ENCODE peak calls at places on chromosomes 12 and 14, in seven cellular contexts. O is aorta, S is substantia nigra, J is psoas muscle, M is IMR-90, Q is small intestine, E is A549. G is an unnamed sample.

GRCh38 chr14:101068958-101069549 is 165.5 kb upstream of the RTL1 start:
- DNase-seq in O (peak; percentile 18), S (no peak), J (no peak), M (no peak), Q (no peak), E (no peak), G (no peak)

GRCh38 chr12:17110316-17110715 is 504.4 kb upstream of the LMO3 start:
- DNase-seq in O (no peak), S (no peak), J (no peak), M (no peak), Q (no peak), E (no peak), G (no peak)

GRCh38 chr12:16121953-16122352 is 155.5 kb downstream of the SLC15A5 start:
- DNase-seq in O (no peak), S (no peak), J (no peak), M (no peak), Q (no peak), E (no peak), G (no peak)

GRCh38 chr12:12091977-12092663 is 21.4 kb downstream of the BCL2L14 start:
- DNase-seq in O (no peak), S (no peak), J (no peak), M (no peak), Q (peak; percentile 11), E (no peak), G (no peak)

GRCh38 chr12:18432211-18432610 is 170.9 kb downstream of the PIK3C2G start:
- DNase-seq in O (no peak), S (no peak), J (no peak), M (no peak), Q (no peak), E (no peak), G (no peak)

GRCh38 chr12:55072093-55072492 is 52.3 kb downstream of the NEUROD4 start:
- DNase-seq in O (peak; percentile 67), S (no peak), J (peak; percentile 72), M (no peak), Q (peak; percentile 40), E (peak; percentile 7), G (no peak)

GRCh38 chr12:91513354-91513753 is 330.7 kb upstream of the DCN start:
- DNase-seq in O (no peak), S (no peak), J (no peak), M (no peak), Q (no peak), E (no peak), G (peak; percentile 21)

GRCh38 chr14:65291561-65291960 is 121.0 kb upstream of the FUT8 start:
- DNase-seq in O (no peak), S (no peak), J (no peak), M (no peak), Q (no peak), E (no peak), G (no peak)

GRCh38 chr12:87430444-87430843 is 598.8 kb downstream of the C12orf50 start:
- DNase-seq in O (no peak), S (no peak), J (no peak), M (no peak), Q (no peak), E (no peak), G (no peak)

GRCh38 chr14:57833304-57833703 is 32.6 kb downstream of the SLC35F4 start:
- DNase-seq in O (peak; percentile 59), S (no peak), J (peak; percentile 50), M (peak; percentile 88), Q (no peak), E (peak; percentile 41), G (peak; percentile 94)

GRCh38 chr12:122215789-122216188 is 10.1 kb downstream of the DIABLO start:
- DNase-seq in O (no peak), S (no peak), J (no peak), M (peak; percentile 59), Q (no peak), E (no peak), G (no peak)

GRCh38 chr12:30286345-30286926 is 409.2 kb downstream of the IPO8 start:
- DNase-seq in O (no peak), S (no peak), J (no peak), M (peak; percentile 42), Q (no peak), E (peak; percentile 13), G (no peak)

GRCh38 chr12:105470601-105471000 is 140.1 kb downstream of the C12orf75 start:
- DNase-seq in O (no peak), S (no peak), J (no peak), M (no peak), Q (no peak), E (no peak), G (no peak)

GRCh38 chr12:105470102-105470501 is 139.6 kb downstream of the C12orf75 start:
- DNase-seq in O (no peak), S (no peak), J (no peak), M (no peak), Q (no peak), E (no peak), G (no peak)

GRCh38 chr12:105469182-105469581 is 138.7 kb downstream of the C12orf75 start:
- DNase-seq in O (no peak), S (no peak), J (no peak), M (no peak), Q (no peak), E (no peak), G (no peak)

GRCh38 chr12:105468464-105468863 is 138.0 kb downstream of the C12orf75 start:
- DNase-seq in O (no peak), S (no peak), J (no peak), M (no peak), Q (no peak), E (no peak), G (no peak)

GRCh38 chr12:105469701-105470100 is 139.2 kb downstream of the C12orf75 start:
- DNase-seq in O (no peak), S (no peak), J (no peak), M (no peak), Q (no peak), E (no peak), G (no peak)
- H3K27ac ChIP-seq in O (peak overlapping the region; percentile 76), S (no peak overlapping the region), J (no peak overlapping the region), M (no peak overlapping the region), Q (no peak overlapping the region), E (no peak overlapping the region), G (no peak overlapping the region)

GRCh38 chr12:60169904-60170303 is 574.1 kb downstream of the SLC16A7 start:
- DNase-seq in O (no peak), S (no peak), J (no peak), M (peak; percentile 76), Q (no peak), E (no peak), G (no peak)
- H3K27ac ChIP-seq in O (no peak overlapping the region), S (no peak overlapping the region), J (no peak overlapping the region), M (no peak overlapping the region), Q (no peak overlapping the region), E (no peak overlapping the region), G (no peak overlapping the region)

GRCh38 chr14:93974299-93974698 is 2.1 kb downstream of the ASB2 start:
- DNase-seq in O (no peak), S (no peak), J (no peak), M (no peak), Q (no peak), E (no peak), G (no peak)
- H3K27ac ChIP-seq in O (peak overlapping the region; percentile 73), S (no peak overlapping the region), J (peak overlapping the region; percentile 98), M (no peak overlapping the region), Q (no peak overlapping the region), E (no peak overlapping the region), G (no peak overlapping the region)

GRCh38 chr14:73750161-73750901 is 36.1 kb upstream of the PNMA1 start:
- DNase-seq in O (no peak), S (no peak), J (no peak), M (no peak), Q (peak; percentile 5), E (no peak), G (no peak)
- H3K27ac ChIP-seq in O (peak overlapping the region; percentile 49), S (no peak overlapping the region), J (peak overlapping the region; percentile 96), M (no peak overlapping the region), Q (peak overlapping the region; percentile 69), E (no peak overlapping the region), G (peak overlapping the region; percentile 42)

GRCh38 chr12:47770086-47770726 is 2.8 kb upstream of the SLC48A1 start:
- DNase-seq in O (no peak), S (no peak), J (no peak), M (peak; percentile 55), Q (no peak), E (no peak), G (no peak)
- H3K27ac ChIP-seq in O (no peak overlapping the region), S (peak overlapping the region; percentile 26), J (no peak overlapping the region), M (no peak overlapping the region), Q (no peak overlapping the region), E (peak overlapping the region; percentile 17), G (no peak overlapping the region)

GRCh38 chr14:97027256-97027999 is 230.2 kb downstream of the VRK1 start:
- DNase-seq in O (no peak), S (no peak), J (no peak), M (no peak), Q (no peak), E (no peak), G (no peak)
- H3K27ac ChIP-seq in O (no peak overlapping the region), S (no peak overlapping the region), J (no peak overlapping the region), M (no peak overlapping the region), Q (no peak overlapping the region), E (no peak overlapping the region), G (no peak overlapping the region)

GRCh38 chr12:106585237-106585834 is 2.5 kb downstream of the RFX4 start:
- DNase-seq in O (no peak), S (no peak), J (no peak), M (no peak), Q (no peak), E (no peak), G (peak; percentile 11)
- H3K27ac ChIP-seq in O (no peak overlapping the region), S (no peak overlapping the region), J (no peak overlapping the region), M (no peak overlapping the region), Q (no peak overlapping the region), E (no peak overlapping the region), G (no peak overlapping the region)

GRCh38 chr12:32124637-32125036 is 18.0 kb downstream of the BICD1 start:
- DNase-seq in O (no peak), S (no peak), J (no peak), M (no peak), Q (no peak), E (no peak), G (no peak)
- H3K27ac ChIP-seq in O (no peak overlapping the region), S (no peak overlapping the region), J (no peak overlapping the region), M (no peak overlapping the region), Q (no peak overlapping the region), E (no peak overlapping the region), G (no peak overlapping the region)

G was measured in foreskin keratinocyte.